ENCODE peak calls at places on chromosomes 3 and 15, in four cellular contexts. B is endothelial cell of umbilical vein, P is heart left ventricle, U is adrenal gland. I is an unnamed sample.

GRCh38 chr15:81893182-81893833 is 152.5 kb downstream of the MEX3B start:
- DNase-seq in B (no peak), P (no peak), U (no peak), I (no peak)

GRCh38 chr15:77529394-77530159 is 103.1 kb downstream of the LINGO1 start:
- DNase-seq in B (no peak), P (peak), U (no peak), I (no peak)

GRCh38 chr3:197171481-197172067 is 126.8 kb downstream of the DLG1 start:
- DNase-seq in B (no peak), P (no peak), U (no peak), I (no peak)

GRCh38 chr3:186258968-186259367 is 103.1 kb downstream of the DGKG start:
- DNase-seq in B (no peak), P (no peak), U (no peak), I (no peak)

GRCh38 chr15:26702381-26702780 is 70.5 kb downstream of the GABRB3 start:
- DNase-seq in B (no peak), P (no peak), U (no peak), I (no peak)

GRCh38 chr3:21705769-21706168 is 45.2 kb downstream of the ZNF385D start:
- DNase-seq in B (no peak), P (peak), U (peak), I (peak)

GRCh38 chr15:78049691-78050440 is 27.6 kb downstream of the TBC1D2B start:
- DNase-seq in B (no peak), P (no peak), U (no peak), I (peak)

GRCh38 chr3:113329757-113330156 is 111.5 kb downstream of the CFAP44 start:
- DNase-seq in B (no peak), P (no peak), U (no peak), I (no peak)

GRCh38 chr3:98823791-98824190 is 60.7 kb downstream of the ST3GAL6 start:
- DNase-seq in B (no peak), P (no peak), U (no peak), I (no peak)

GRCh38 chr15:73075151-73075859 is 23.0 kb downstream of the NEO1 start:
- DNase-seq in B (no peak), P (no peak), U (no peak), I (no peak)

GRCh38 chr3:195069501-195070251 is 201.3 kb downstream of the XXYLT1 start:
- DNase-seq in B (no peak), P (no peak), U (no peak), I (no peak)

GRCh38 chr15:55403531-55403930 is 4.6 kb downstream of the CCPG1 start:
- DNase-seq in B (peak), P (no peak), U (no peak), I (no peak)

GRCh38 chr3:189588061-189588817 is 43.0 kb upstream of the TP63 start:
- DNase-seq in B (no peak), P (no peak), U (no peak), I (peak)

GRCh38 chr3:189584609-189585008 is 46.6 kb upstream of the TP63 start:
- DNase-seq in B (no peak), P (no peak), U (no peak), I (no peak)

GRCh38 chr3:189586941-189587687 is 44.1 kb upstream of the TP63 start:
- DNase-seq in B (no peak), P (no peak), U (no peak), I (no peak)

GRCh38 chr3:189590223-189590622 is 41.0 kb upstream of the TP63 start:
- DNase-seq in B (no peak), P (no peak), U (no peak), I (no peak)

GRCh38 chr3:189588818-189589569 is 42.2 kb upstream of the TP63 start:
- DNase-seq in B (no peak), P (no peak), U (no peak), I (no peak)
- H3K4me3 ChIP-seq in B (no peak), P (no peak), U (no peak), I (no peak)

GRCh38 chr3:66803206-66803605 is 194.9 kb upstream of the KBTBD8 start:
- DNase-seq in B (peak), P (no peak), U (no peak), I (no peak)
- TF ChIP-seq CTCF in B (peak), P (peak), U (no peak), I (peak)

GRCh38 chr3:52231502-52232278 is 6.2 kb upstream of the TLR9 start:
- DNase-seq in B (peak), P (peak), U (peak), I (no peak)
- H3K4me3 ChIP-seq in B (no peak), P (peak), U (no peak), I (no peak)

GRCh38 chr15:34616613-34617012 is 33.2 kb upstream of the GOLGA8B start:
- DNase-seq in B (peak), P (no peak), U (no peak), I (peak)
- TF ChIP-seq CTCF in B (no peak), P (peak), U (no peak), I (peak)

GRCh38 chr3:30486386-30486785 is 120.0 kb upstream of the TGFBR2 start:
- DNase-seq in B (no peak), P (no peak), U (no peak), I (no peak)
- H3K4me3 ChIP-seq in B (no peak), P (no peak), U (no peak), I (no peak)

GRCh38 chr15:80416702-80417101 is 12.5 kb downstream of the ARNT2 start:
- DNase-seq in B (no peak), P (no peak), U (no peak), I (no peak)

GRCh38 chr15:80420658-80421057 is 16.5 kb downstream of the ARNT2 start:
- DNase-seq in B (no peak), P (no peak), U (no peak), I (no peak)

GRCh38 chr15:80419546-80419945 is 15.4 kb downstream of the ARNT2 start:
- DNase-seq in B (peak), P (no peak), U (no peak), I (no peak)

GRCh38 chr15:80415331-80415730 is 11.1 kb downstream of the ARNT2 start:
- DNase-seq in B (no peak), P (no peak), U (no peak), I (no peak)

DNA sequence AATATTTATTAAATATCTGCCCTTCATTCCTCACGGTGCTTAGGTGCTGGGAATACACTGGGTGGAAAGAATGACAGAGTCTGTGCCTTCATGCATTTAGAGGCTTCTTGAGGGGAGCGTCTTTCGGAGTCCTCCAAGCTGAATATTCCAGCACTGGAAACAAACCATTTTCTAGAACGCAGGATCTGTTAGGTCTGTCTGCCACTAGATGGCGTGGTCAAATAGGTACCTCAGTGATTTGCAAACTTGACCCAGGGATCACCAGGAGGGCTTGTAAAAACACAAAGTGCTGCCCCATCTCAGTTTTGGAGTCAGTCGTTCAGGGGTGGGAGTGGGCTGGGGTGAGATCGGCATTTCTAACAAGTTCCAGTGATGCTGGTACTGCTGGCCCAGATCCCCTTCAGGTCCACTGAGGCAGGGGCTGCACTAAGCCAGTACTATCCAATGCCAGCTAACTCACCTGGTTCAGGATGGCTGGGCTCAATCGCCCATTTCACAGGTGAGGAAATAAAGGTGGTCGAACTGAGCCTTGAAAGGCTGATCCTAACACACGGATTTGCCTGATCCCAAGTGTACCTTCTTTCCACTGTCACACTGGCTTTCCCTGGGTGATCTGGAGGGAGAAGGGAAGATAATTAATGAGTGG is 14.8 kb downstream of the ARNT2 start:
- DNase-seq in B (peak), P (no peak), U (peak), I (no peak)
- TF ChIP-seq CTCF in B (peak), P (peak), U (peak), I (peak)

GRCh38 chr15:96047255-96047931 is 283.1 kb upstream of the NR2F2 start:
- DNase-seq in B (peak), P (no peak), U (no peak), I (no peak)
- H3K4me3 ChIP-seq in B (peak), P (peak), U (no peak), I (no peak)

DNA sequence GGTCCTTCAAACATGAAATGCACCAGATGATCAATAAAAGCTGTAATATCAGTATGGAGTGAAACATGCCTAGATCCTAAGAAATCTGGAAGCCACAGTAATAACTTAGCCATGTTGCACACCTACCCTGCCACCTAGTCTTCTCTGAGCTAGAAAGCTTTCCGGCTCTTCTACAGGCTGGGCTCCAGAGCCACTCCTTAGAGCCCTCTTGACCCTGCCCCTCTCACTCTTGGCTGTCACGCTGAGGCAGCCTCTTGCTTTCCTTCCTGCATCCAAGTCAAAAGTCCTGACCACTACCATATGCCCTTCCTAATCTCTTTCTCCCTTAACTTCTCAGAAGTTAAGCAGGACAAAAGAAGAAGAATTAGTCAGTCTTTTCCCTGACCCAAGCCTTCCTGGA is 17.7 kb downstream of the RBM15B start:
- DNase-seq in B (no peak), P (no peak), U (no peak), I (no peak)
- TF ChIP-seq CTCF in B (no peak), P (no peak), U (no peak), I (no peak)